ENCODE peak calls at places on chromosomes 16 and 17, in six cellular contexts. P is IMR-90, Z is mesenchymal stem cell, L is H9, J is H1, E is neuronal stem cell. D is an unnamed sample.

GRCh38 chr16:73847090-73847489 is 449.5 kb upstream of the PSMD7 start:
- DNase-seq in P (no peak), L (peak; percentile 39), Z (no peak), J (no peak), E (no peak), D (peak; percentile 51)

GRCh38 chr16:57627184-57627871 is 1.1 kb upstream of the ADGRG1 start:
- DNase-seq in E (peak; percentile 38), P (peak; percentile 85), Z (peak; percentile 88), J (no peak), L (peak; percentile 69), D (peak; percentile 91)

GRCh38 chr17:79970576-79971068 is 65.0 kb downstream of the TBC1D16 start:
- DNase-seq in E (no peak), P (peak; percentile 10), J (no peak), Z (peak; percentile 15), L (peak; percentile 85), D (peak; percentile 83)

GRCh38 chr16:2699791-2700600 is 17.7 kb downstream of the KCTD5 start:
- DNase-seq in Z (no peak), P (no peak), L (no peak), E (no peak), J (no peak), D (no peak)

GRCh38 chr17:31842416-31843381 is 16.3 kb downstream of the COPRS start:
- DNase-seq in E (peak; percentile 83), Z (peak; percentile 66), L (peak; percentile 93), J (peak; percentile 68), P (peak; percentile 77), D (peak; percentile 83)

GRCh38 chr17:16934836-16935235 is 37.1 kb downstream of the TNFRSF13B start:
- DNase-seq in E (no peak), Z (no peak), J (no peak), P (no peak), L (peak; percentile 26), D (no peak)

GRCh38 chr17:35368086-35368824 is 5.2 kb downstream of the SLFN11 start:
- DNase-seq in Z (no peak), J (no peak), L (peak; percentile 43), E (no peak), P (peak; percentile 22), D (peak; percentile 16)

GRCh38 chr17:82611140-82612058 is 36.8 kb downstream of the WDR45B start:
- DNase-seq in Z (peak; percentile 41), P (peak; percentile 60), L (no peak), E (no peak), J (no peak), D (no peak)

GRCh38 chr17:41421617-41422016 is 2.8 kb downstream of the KRT37 start:
- DNase-seq in E (no peak), J (no peak), Z (peak; percentile 43), P (no peak), L (no peak), D (no peak)

GRCh38 chr16:88730632-88731607 is 24.6 kb downstream of the CTU2 start:
- DNase-seq in Z (no peak), L (no peak), P (peak; percentile 59), J (no peak), E (no peak), D (no peak)

GRCh38 chr16:89687092-89687940 is 827 bp downstream of the CDK10 start:
- DNase-seq in P (peak; percentile 52), Z (peak; percentile 68), L (no peak), J (no peak), E (no peak), D (peak; percentile 69)

GRCh38 chr16:12321363-12321762 is 344.8 kb downstream of the SNX29 start:
- DNase-seq in L (no peak), E (no peak), Z (no peak), P (no peak), J (no peak), D (no peak)

GRCh38 chr17:2262146-2262587 is 41.4 kb downstream of the SMG6 start:
- DNase-seq in E (no peak), J (no peak), Z (peak; percentile 66), P (peak; percentile 87), L (no peak), D (no peak)

GRCh38 chr16:11497851-11498289 is 88.8 kb downstream of the LITAF start:
- DNase-seq in L (no peak), Z (peak; percentile 87), P (peak; percentile 39), E (no peak), J (no peak), D (peak; percentile 70)

GRCh38 chr16:67284699-67285646 is 5.6 kb downstream of the PLEKHG4 start:
- DNase-seq in E (peak; percentile 20), L (peak; percentile 91), J (peak; percentile 62), Z (peak; percentile 49), P (peak; percentile 12), D (peak; percentile 85)

GRCh38 chr17:50593321-50593720 is 32.8 kb downstream of the CACNA1G start:
- DNase-seq in E (peak; percentile 82), L (peak; percentile 74), Z (peak; percentile 13), J (no peak), P (no peak), D (peak; percentile 77)

GRCh38 chr16:59148756-59149155 is 414.6 kb upstream of the GOT2 start:
- DNase-seq in Z (no peak), P (no peak), J (no peak), L (no peak), E (no peak), D (no peak)

GRCh38 chr17:45310380-45311324 is 6.2 kb downstream of the MAP3K14 start:
- DNase-seq in L (no peak), P (no peak), Z (no peak), E (no peak), J (no peak), D (no peak)

GRCh38 chr17:58605470-58605869 is 86.4 kb downstream of the TEX14 start:
- DNase-seq in Z (no peak), J (no peak), P (no peak), L (no peak), E (no peak), D (no peak)

GRCh38 chr17:51372345-51373004 is 112.1 kb downstream of the UTP18 start:
- DNase-seq in L (peak; percentile 89), J (no peak), E (no peak), Z (peak; percentile 5), P (peak; percentile 73), D (peak; percentile 93)

GRCh38 chr17:49183801-49184200 is 26.6 kb downstream of the GNGT2 start:
- DNase-seq in E (no peak), L (no peak), J (no peak), P (no peak), Z (no peak), D (no peak)

GRCh38 chr17:75273968-75274708 is 3.1 kb upstream of the MIF4GD start:
- DNase-seq in P (peak; percentile 77), J (no peak), Z (no peak), L (no peak), E (no peak), D (no peak)

GRCh38 chr17:75270966-75271232 is at the start of gene MIF4GD:
- DNase-seq in E (no peak), Z (no peak), L (no peak), P (peak; percentile 54), J (no peak), D (no peak)

GRCh38 chr17:75271955-75272847 is 1.2 kb upstream of the MIF4GD start:
- DNase-seq in P (peak; percentile 65), Z (no peak), L (peak; percentile 52), E (no peak), J (no peak), D (no peak)

GRCh38 chr17:75271233-75271954 is 363 bp upstream of the MIF4GD start:
- DNase-seq in L (peak; percentile 79), Z (peak; percentile 62), P (no peak), E (peak; percentile 78), J (no peak), D (peak; percentile 67)

DNA sequence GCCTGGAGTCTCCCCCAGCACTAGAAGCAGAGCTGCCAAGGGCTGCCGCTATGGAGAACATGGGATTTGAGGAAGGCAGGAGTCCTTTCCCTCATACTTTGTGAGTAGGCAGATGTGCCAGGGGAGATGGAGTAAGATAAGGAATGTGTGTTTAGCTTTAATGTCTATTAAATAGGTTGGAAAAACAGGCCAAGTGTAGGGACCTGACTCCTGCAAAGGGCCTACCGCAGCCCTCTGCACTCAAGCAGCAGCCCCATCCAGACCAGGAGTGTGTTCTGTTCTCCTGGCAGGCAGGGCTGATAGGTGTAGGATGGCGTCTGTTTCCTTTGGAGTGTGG is 1.8 kb upstream of the MIF4GD start:
- DNase-seq in Z (no peak), J (no peak), L (no peak), E (no peak), P (no peak), D (no peak)
- H3K4ac ChIP-seq in Z (no peak overlapping the region), J (no peak overlapping the region), L (no peak overlapping the region), E (no peak overlapping the region), P (no peak overlapping the region), D (no peak overlapping the region)

DNA sequence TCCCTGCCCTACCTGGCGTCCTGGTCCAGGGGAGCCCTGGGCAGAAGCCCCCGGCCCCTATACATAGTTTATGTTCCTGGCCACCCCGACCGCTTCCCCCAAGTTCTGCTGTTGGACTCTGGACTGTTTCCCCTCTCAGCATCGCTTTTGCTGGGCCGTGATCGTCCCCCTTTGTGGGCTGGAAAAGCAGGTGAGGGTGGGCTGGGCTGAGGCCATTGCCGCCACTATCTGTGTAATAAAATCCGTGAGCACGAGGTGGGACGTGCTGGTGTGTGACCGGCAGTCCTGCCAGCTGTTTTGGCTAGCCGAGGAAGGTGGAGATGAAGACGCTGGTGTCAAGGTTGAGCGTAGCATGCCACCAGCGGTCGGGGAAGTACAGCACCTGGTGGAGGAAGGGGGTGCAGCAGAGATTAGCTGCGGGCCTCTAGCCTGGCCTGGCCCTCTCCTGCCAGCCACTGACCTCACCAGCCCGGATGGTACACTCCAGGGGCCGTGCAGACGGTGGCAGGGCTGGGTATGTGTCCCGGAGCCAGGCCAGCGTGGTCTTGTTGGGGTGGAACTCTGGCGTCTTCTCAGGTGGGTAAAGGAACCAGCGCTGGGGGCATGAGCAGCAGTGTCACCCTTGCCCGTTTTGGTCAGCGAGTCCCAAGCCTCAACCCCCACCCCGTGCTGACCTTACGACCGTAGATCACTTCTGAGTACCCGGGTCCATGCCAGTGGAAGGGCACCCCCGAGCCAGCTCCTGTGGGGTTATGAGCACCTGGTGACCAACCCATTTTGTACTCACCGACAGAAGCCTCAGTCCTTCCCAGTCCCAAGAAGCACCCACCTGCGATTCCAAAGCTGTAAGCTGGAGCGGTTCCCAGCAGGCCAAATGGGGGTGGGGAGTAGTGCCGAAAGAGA is 1.4 kb downstream of the JMJD8 start:
- DNase-seq in E (no peak), J (no peak), L (no peak), P (no peak), Z (no peak), D (no peak)
- H3K4me1 ChIP-seq in E (peaks cover 7% of the 10 kb centered on the region), J (peaks cover 10% of the 10 kb centered on the region), L (no peaks in the 10 kb centered on the region), P (peaks cover 20% of the 10 kb centered on the region), Z (peaks cover 65% of the 10 kb centered on the region), D (no peaks in the 10 kb centered on the region)

GRCh38 chr17:74457146-74457819 is 9.2 kb upstream of the CD300A start:
- DNase-seq in L (peak; percentile 83), E (peak; percentile 74), J (no peak), P (peak; percentile 30), Z (peak; percentile 52), D (peak; percentile 62)
- H3K9ac ChIP-seq in L (no peak overlapping the region), E (no peak overlapping the region), J (no peak overlapping the region), P (no peak overlapping the region), Z (no peak overlapping the region), D (no peak overlapping the region)

GRCh38 chr17:62981933-62982332 is 15.9 kb downstream of the TANC2 start:
- DNase-seq in J (no peak), P (peak; percentile 68), L (no peak), E (no peak), Z (peak; percentile 60), D (peak; percentile 19)

GRCh38 chr17:62984801-62985200 is 18.8 kb downstream of the TANC2 start:
- DNase-seq in E (no peak), L (no peak), P (no peak), J (no peak), Z (no peak), D (no peak)

GRCh38 chr17:62986549-62986948 is 20.5 kb downstream of the TANC2 start:
- DNase-seq in E (no peak), J (no peak), P (no peak), L (no peak), Z (no peak), D (no peak)

GRCh38 chr17:62974788-62975586 is 9.0 kb downstream of the TANC2 start:
- DNase-seq in J (no peak), E (no peak), L (no peak), Z (no peak), P (no peak), D (no peak)

GRCh38 chr17:62980842-62981241 is 14.8 kb downstream of the TANC2 start:
- DNase-seq in E (no peak), J (no peak), P (no peak), Z (no peak), L (no peak), D (no peak)
- H3K4ac ChIP-seq in E (no peak overlapping the region), J (no peak overlapping the region), P (no peak overlapping the region), Z (no peak overlapping the region), L (no peak overlapping the region), D (no peak overlapping the region)